ENCODE peak calls at places on chromosomes 12 and 14, in six cellular contexts. J is H1, I is H9, H is mesenchymal stem cell, C is mesendoderm, Y is IMR-90. F is an unnamed sample.

GRCh38 chr12:94714378-94714777 is 64.0 kb upstream of the TMCC3 start:
- DNase-seq in J (no peak), I (no peak), H (peak), C (no peak), Y (peak), F (no peak)

GRCh38 chr12:78799679-78800078 is 64.9 kb upstream of the SYT1 start:
- DNase-seq in J (no peak), I (no peak), H (no peak), C (no peak), Y (no peak), F (no peak)

GRCh38 chr14:96931751-96932150 is 134.6 kb downstream of the VRK1 start:
- DNase-seq in J (no peak), I (no peak), H (no peak), C (no peak), Y (no peak), F (no peak)

GRCh38 chr12:112000806-112001205 is 12.2 kb downstream of the TMEM116 start:
- DNase-seq in J (no peak), I (no peak), H (no peak), C (no peak), Y (no peak), F (no peak)

GRCh38 chr12:105672576-105672975 is 342.1 kb downstream of the C12orf75 start:
- DNase-seq in J (no peak), I (no peak), H (peak), C (no peak), Y (no peak), F (no peak)

GRCh38 chr14:99378782-99379214 is 101.9 kb downstream of the SETD3 start:
- DNase-seq in J (no peak), I (no peak), H (peak), C (no peak), Y (peak), F (no peak)

GRCh38 chr14:72745991-72746980 is 147.6 kb downstream of the DPF3 start:
- DNase-seq in J (no peak), I (no peak), H (peak), C (no peak), Y (peak), F (no peak)

GRCh38 chr14:20415723-20416622 is 2.7 kb upstream of the TEP1 start:
- DNase-seq in J (no peak), I (no peak), H (peak), C (peak), Y (peak), F (no peak)

GRCh38 chr14:100528962-100529560 is 58.2 kb downstream of the BEGAIN start:
- DNase-seq in J (no peak), I (peak), H (no peak), C (no peak), Y (no peak), F (no peak)

GRCh38 chr12:49094104-49094948 is at the start of gene DHH:
- DNase-seq in J (no peak), I (peak), H (peak), C (no peak), Y (no peak), F (no peak)

GRCh38 chr12:123886931-123887582 is 85.6 kb downstream of the CCDC92 start:
- DNase-seq in J (no peak), I (no peak), H (no peak), C (no peak), Y (no peak), F (no peak)

GRCh38 chr12:29710104-29710503 is 73.6 kb downstream of the TMTC1 start:
- DNase-seq in J (peak), I (peak), H (peak), C (peak), Y (no peak), F (peak)

GRCh38 chr12:64824500-64825142 is at the start of gene TBC1D30:
- DNase-seq in J (no peak), I (peak), H (peak), C (peak), Y (peak), F (peak)

GRCh38 chr12:93536766-93537515 is 35.5 kb upstream of the SOCS2 start:
- DNase-seq in J (no peak), I (no peak), H (no peak), C (no peak), Y (peak), F (no peak)

GRCh38 chr12:113116875-113117274 is 18.7 kb downstream of the RASAL1 start:
- DNase-seq in J (no peak), I (no peak), H (no peak), C (no peak), Y (no peak), F (no peak)

GRCh38 chr12:81170072-81170471 is 92.2 kb downstream of the ACSS3 start:
- DNase-seq in J (no peak), I (no peak), H (peak), C (no peak), Y (peak), F (no peak)

GRCh38 chr14:87133073-87133815 is 859.7 kb downstream of the GALC start:
- DNase-seq in J (no peak), I (no peak), H (peak), C (peak), Y (peak), F (no peak)

GRCh38 chr12:96271469-96272199 is 77.5 kb downstream of the ELK3 start:
- DNase-seq in J (no peak), I (no peak), H (no peak), C (no peak), Y (peak), F (no peak)

GRCh38 chr12:51672334-51672733 is 81.3 kb downstream of the SCN8A start:
- DNase-seq in J (no peak), I (no peak), H (no peak), C (peak), Y (peak), F (no peak)

GRCh38 chr12:87845995-87846483 is 183.2 kb downstream of the C12orf50 start:
- DNase-seq in J (no peak), I (no peak), H (peak), C (peak), Y (no peak), F (no peak)

DNA sequence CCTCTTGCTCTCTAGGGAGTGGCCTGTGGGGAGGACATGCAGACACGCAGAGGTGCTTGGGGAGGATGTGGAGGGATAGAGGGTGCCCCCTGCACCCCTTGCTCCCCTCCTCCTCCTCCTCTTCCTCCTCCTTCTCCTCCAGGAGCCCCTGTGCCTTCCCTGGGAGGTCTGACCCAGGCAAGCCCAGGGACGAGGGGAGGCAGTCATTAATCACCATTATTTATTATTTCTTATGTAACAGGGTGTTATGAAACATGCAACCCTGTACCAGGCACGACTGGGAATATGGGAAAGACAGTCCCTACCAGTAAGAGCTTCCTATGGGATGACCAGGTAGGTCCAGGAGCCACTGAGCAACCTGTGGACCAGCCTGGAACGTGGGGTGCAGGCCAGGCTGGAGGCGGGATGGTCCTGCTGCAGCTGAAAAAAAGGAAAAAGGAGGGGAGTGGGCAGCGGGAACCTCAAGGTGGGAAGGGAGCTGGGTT is 22.5 kb upstream of the PGF start:
- DNase-seq in J (no peak), I (peak), H (no peak), C (no peak), Y (no peak), F (no peak)
- H2BK5ac ChIP-seq in J (peak), I (no peak), H (no peak), C (peak), Y (no peak), F (no peak)

GRCh38 chr12:9065607-9065856 is 50.2 kb downstream of the A2M start:
- DNase-seq in J (no peak), I (no peak), H (peak), C (peak), Y (no peak), F (no peak)

GRCh38 chr12:9066755-9067433 is 48.8 kb downstream of the A2M start:
- DNase-seq in J (no peak), I (no peak), H (no peak), C (no peak), Y (no peak), F (no peak)

GRCh38 chr12:9064815-9065606 is 50.7 kb downstream of the A2M start:
- DNase-seq in J (peak), I (peak), H (peak), C (peak), Y (no peak), F (peak)

GRCh38 chr12:9066183-9066623 is 49.5 kb downstream of the A2M start:
- DNase-seq in J (no peak), I (no peak), H (no peak), C (no peak), Y (no peak), F (no peak)

DNA sequence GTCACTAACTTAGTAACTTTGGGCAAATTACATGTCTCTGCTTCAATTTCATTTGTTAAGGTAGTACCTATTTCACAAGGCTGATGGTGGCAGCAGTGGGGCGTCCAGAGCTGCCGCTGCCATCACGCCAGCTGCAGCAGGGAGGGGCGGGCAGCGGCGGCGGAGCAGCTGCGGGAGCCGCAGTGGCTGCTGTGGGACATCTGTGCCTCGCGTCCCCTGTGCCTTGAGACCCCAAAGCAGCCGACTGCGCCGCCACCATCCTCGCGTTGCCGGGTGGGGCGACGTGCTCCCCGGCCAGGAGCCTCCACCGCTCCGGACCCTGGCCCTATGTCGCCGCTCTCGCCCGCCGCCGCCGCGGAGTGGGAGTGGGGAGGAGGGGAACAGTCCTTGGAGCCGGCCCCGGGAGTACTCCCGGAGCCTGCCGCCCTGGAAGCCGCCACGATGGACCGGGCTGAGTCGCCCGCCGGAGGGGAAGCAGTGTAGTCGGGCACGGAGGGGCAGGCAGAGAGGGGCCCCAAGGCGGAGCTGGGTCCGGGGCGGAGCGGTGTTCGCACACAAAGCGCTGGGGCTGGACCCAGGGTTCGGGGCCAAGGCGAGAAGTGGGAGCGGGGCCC is 51.4 kb downstream of the A2M start:
- DNase-seq in J (peak), I (peak), H (peak), C (peak), Y (peak), F (peak)
- H3K18ac ChIP-seq in J (peak), I (peak), H (peak), C (peak), Y (peak), F (peak)

GRCh38 chr14:51458563-51458955 is 193.2 kb upstream of the FRMD6 start:
- DNase-seq in J (no peak), I (no peak), H (no peak), C (no peak), Y (peak), F (no peak)
- H2BK5ac ChIP-seq in J (no peak), I (no peak), H (no peak), C (peak), Y (peak), F (no peak)

GRCh38 chr14:65229431-65230286 is 127.3 kb upstream of the MAX start:
- DNase-seq in J (no peak), I (peak), H (peak), C (peak), Y (no peak), F (peak)

GRCh38 chr14:65230287-65230728 is 128.0 kb upstream of the MAX start:
- DNase-seq in J (no peak), I (no peak), H (no peak), C (no peak), Y (no peak), F (no peak)

GRCh38 chr14:65228956-65229355 is 126.6 kb upstream of the MAX start:
- DNase-seq in J (no peak), I (no peak), H (no peak), C (no peak), Y (no peak), F (no peak)

GRCh38 chr14:65226824-65227604 is 124.7 kb upstream of the MAX start:
- DNase-seq in J (no peak), I (no peak), H (peak), C (peak), Y (peak), F (no peak)

GRCh38 chr14:65228436-65228835 is 126.1 kb upstream of the MAX start:
- DNase-seq in J (no peak), I (no peak), H (no peak), C (no peak), Y (no peak), F (no peak)
- H3K18ac ChIP-seq in J (no peak), I (no peak), H (no peak), C (no peak), Y (no peak), F (no peak)

DNA sequence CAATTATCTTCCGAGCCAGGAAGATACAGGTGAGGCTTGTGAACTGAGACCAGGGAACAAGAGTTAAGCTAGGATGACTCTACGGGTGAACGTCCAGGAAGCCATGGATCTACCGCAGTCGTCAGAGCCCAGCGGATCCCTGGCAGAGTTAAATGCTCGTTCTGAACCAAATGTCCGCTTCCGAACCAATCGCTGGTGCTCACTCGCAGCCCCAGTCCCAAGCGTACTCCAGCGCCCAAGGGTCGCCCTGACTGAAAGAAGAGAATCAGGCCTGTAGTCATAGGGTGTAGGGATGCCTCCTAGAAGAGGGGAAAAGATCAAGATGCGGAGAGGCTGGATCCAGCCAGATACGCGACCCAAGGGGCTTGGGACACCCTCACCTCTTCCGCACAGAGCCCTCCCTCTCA is 283 bp downstream of the VIPAS39 start:
- DNase-seq in J (no peak), I (no peak), H (no peak), C (no peak), Y (peak), F (no peak)
- H2BK5ac ChIP-seq in J (peak), I (no peak), H (peak), C (peak), Y (peak), F (no peak)

GRCh38 chr14:50082784-50083466 is 33.4 kb downstream of the VCPKMT start:
- DNase-seq in J (no peak), I (no peak), H (peak), C (no peak), Y (peak), F (no peak)
- H3K18ac ChIP-seq in J (no peak), I (no peak), H (no peak), C (no peak), Y (peak), F (no peak)

GRCh38 chr14:24392327-24393098 is 6.3 kb upstream of the NYNRIN start:
- DNase-seq in J (no peak), I (no peak), H (peak), C (peak), Y (peak), F (no peak)
- H2BK5ac ChIP-seq in J (no peak), I (no peak), H (no peak), C (no peak), Y (peak), F (no peak)

F was measured in neuronal stem cell.